ENCODE peak calls at places on chromosomes 6 and 20, in ten cellular contexts. One of them, this sample, is unnamed. For H3K27me3 and H3K36me3, the result is how much of the 10 kb centered on the place peaks cover.

GRCh38 chr20:55269913-55270312 is 735.4 kb downstream of the CBLN4 start:
- DNase-seq in body of pancreas: no peak
- DNase-seq in pancreas: no peak
- DNase-seq in GM06990: no peak
- DNase-seq in heart left ventricle: no peak
- DNase-seq in spleen: no peak
- DNase-seq in lung: no peak
- DNase-seq in neural progenitor cell: no peak
- DNase-seq in WERI-Rb-1: no peak
- DNase-seq in ovary: no peak
- DNase-seq in this sample: no peak

GRCh38 chr6:24581084-24581669 is 64.8 kb downstream of the KIAA0319 start:
- DNase-seq in pancreas: peak
- DNase-seq in spleen: peak
- DNase-seq in ovary: peak
- DNase-seq in WERI-Rb-1: peak
- DNase-seq in neural progenitor cell: peak
- DNase-seq in heart left ventricle: peak
- DNase-seq in lung: peak
- DNase-seq in body of pancreas: peak
- DNase-seq in GM06990: no peak
- DNase-seq in this sample: no peak

GRCh38 chr20:56429496-56429895 is 17.4 kb downstream of the CASS4 start:
- DNase-seq in neural progenitor cell: no peak
- DNase-seq in WERI-Rb-1: no peak
- DNase-seq in pancreas: no peak
- DNase-seq in heart left ventricle: no peak
- DNase-seq in lung: no peak
- DNase-seq in ovary: no peak
- DNase-seq in body of pancreas: no peak
- DNase-seq in spleen: no peak
- DNase-seq in GM06990: no peak
- DNase-seq in this sample: no peak

GRCh38 chr6:101392561-101393230 is 812 bp upstream of the GRIK2 start:
- DNase-seq in ovary: no peak
- DNase-seq in neural progenitor cell: no peak
- DNase-seq in heart left ventricle: peak
- DNase-seq in GM06990: no peak
- DNase-seq in pancreas: no peak
- DNase-seq in body of pancreas: peak
- DNase-seq in WERI-Rb-1: no peak
- DNase-seq in spleen: no peak
- DNase-seq in lung: no peak
- DNase-seq in this sample: peak

GRCh38 chr6:13700232-13700631 is 11.4 kb downstream of the RANBP9 start:
- DNase-seq in lung: no peak
- DNase-seq in body of pancreas: no peak
- DNase-seq in pancreas: no peak
- DNase-seq in GM06990: no peak
- DNase-seq in spleen: no peak
- DNase-seq in neural progenitor cell: no peak
- DNase-seq in WERI-Rb-1: no peak
- DNase-seq in heart left ventricle: no peak
- DNase-seq in ovary: no peak
- DNase-seq in this sample: no peak

GRCh38 chr20:36071848-36072247 is 82.7 kb upstream of the EPB41L1 start:
- DNase-seq in spleen: no peak
- DNase-seq in lung: no peak
- DNase-seq in WERI-Rb-1: no peak
- DNase-seq in pancreas: no peak
- DNase-seq in neural progenitor cell: no peak
- DNase-seq in heart left ventricle: no peak
- DNase-seq in body of pancreas: no peak
- DNase-seq in ovary: no peak
- DNase-seq in GM06990: no peak
- DNase-seq in this sample: no peak

GRCh38 chr6:149642829-149643580 is 5.5 kb downstream of the KATNA1 start:
- DNase-seq in heart left ventricle: no peak
- DNase-seq in body of pancreas: no peak
- DNase-seq in lung: no peak
- DNase-seq in GM06990: no peak
- DNase-seq in spleen: no peak
- DNase-seq in neural progenitor cell: no peak
- DNase-seq in ovary: no peak
- DNase-seq in pancreas: no peak
- DNase-seq in WERI-Rb-1: no peak
- DNase-seq in this sample: no peak

GRCh38 chr6:141675957-141676356 is 456.8 kb upstream of the GJE1 start:
- DNase-seq in heart left ventricle: no peak
- DNase-seq in neural progenitor cell: no peak
- DNase-seq in pancreas: no peak
- DNase-seq in WERI-Rb-1: no peak
- DNase-seq in lung: no peak
- DNase-seq in spleen: no peak
- DNase-seq in GM06990: no peak
- DNase-seq in body of pancreas: no peak
- DNase-seq in ovary: no peak
- DNase-seq in this sample: no peak

GRCh38 chr20:38075161-38075998 is 41.8 kb downstream of the RPRD1B start:
- DNase-seq in neural progenitor cell: no peak
- DNase-seq in GM06990: no peak
- DNase-seq in ovary: no peak
- DNase-seq in body of pancreas: no peak
- DNase-seq in WERI-Rb-1: no peak
- DNase-seq in pancreas: no peak
- DNase-seq in heart left ventricle: no peak
- DNase-seq in lung: no peak
- DNase-seq in spleen: no peak
- DNase-seq in this sample: no peak

GRCh38 chr6:37137881-37138568 is 31.9 kb upstream of the PIM1 start:
- DNase-seq in lung: no peak
- DNase-seq in WERI-Rb-1: no peak
- DNase-seq in spleen: no peak
- DNase-seq in pancreas: no peak
- DNase-seq in GM06990: no peak
- DNase-seq in body of pancreas: no peak
- DNase-seq in heart left ventricle: no peak
- DNase-seq in neural progenitor cell: no peak
- DNase-seq in ovary: no peak
- DNase-seq in this sample: peak

GRCh38 chr6:134065706-134066105 is 13.3 kb upstream of the SLC2A12 start:
- DNase-seq in lung: no peak
- DNase-seq in WERI-Rb-1: peak
- DNase-seq in pancreas: no peak
- DNase-seq in heart left ventricle: no peak
- DNase-seq in body of pancreas: no peak
- DNase-seq in neural progenitor cell: peak
- DNase-seq in spleen: no peak
- DNase-seq in ovary: no peak
- DNase-seq in GM06990: no peak
- DNase-seq in this sample: peak

GRCh38 chr6:89311853-89312531 is 3.1 kb downstream of the GABRR2 start:
- DNase-seq in lung: peak
- DNase-seq in neural progenitor cell: peak
- DNase-seq in heart left ventricle: peak
- DNase-seq in pancreas: no peak
- DNase-seq in GM06990: no peak
- DNase-seq in body of pancreas: peak
- DNase-seq in ovary: peak
- DNase-seq in spleen: no peak
- DNase-seq in WERI-Rb-1: peak
- DNase-seq in this sample: peak

GRCh38 chr6:34305982-34306702 is 57.3 kb upstream of the SMIM29 start:
- DNase-seq in neural progenitor cell: no peak
- DNase-seq in pancreas: no peak
- DNase-seq in body of pancreas: no peak
- DNase-seq in heart left ventricle: no peak
- DNase-seq in lung: no peak
- DNase-seq in ovary: peak
- DNase-seq in GM06990: no peak
- DNase-seq in spleen: no peak
- DNase-seq in WERI-Rb-1: peak
- DNase-seq in this sample: no peak

GRCh38 chr20:1887321-1887720 is 7.9 kb upstream of the SIRPA start:
- DNase-seq in ovary: no peak
- DNase-seq in lung: no peak
- DNase-seq in heart left ventricle: peak
- DNase-seq in neural progenitor cell: no peak
- DNase-seq in body of pancreas: no peak
- DNase-seq in WERI-Rb-1: no peak
- DNase-seq in spleen: peak
- DNase-seq in GM06990: no peak
- DNase-seq in pancreas: no peak
- DNase-seq in this sample: no peak

GRCh38 chr6:33419580-33420492 is at the start of gene SYNGAP1:
- DNase-seq in spleen: peak
- DNase-seq in lung: no peak
- DNase-seq in body of pancreas: peak
- DNase-seq in WERI-Rb-1: peak
- DNase-seq in ovary: peak
- DNase-seq in GM06990: no peak
- DNase-seq in heart left ventricle: no peak
- DNase-seq in neural progenitor cell: peak
- DNase-seq in pancreas: no peak
- DNase-seq in this sample: peak

DNA sequence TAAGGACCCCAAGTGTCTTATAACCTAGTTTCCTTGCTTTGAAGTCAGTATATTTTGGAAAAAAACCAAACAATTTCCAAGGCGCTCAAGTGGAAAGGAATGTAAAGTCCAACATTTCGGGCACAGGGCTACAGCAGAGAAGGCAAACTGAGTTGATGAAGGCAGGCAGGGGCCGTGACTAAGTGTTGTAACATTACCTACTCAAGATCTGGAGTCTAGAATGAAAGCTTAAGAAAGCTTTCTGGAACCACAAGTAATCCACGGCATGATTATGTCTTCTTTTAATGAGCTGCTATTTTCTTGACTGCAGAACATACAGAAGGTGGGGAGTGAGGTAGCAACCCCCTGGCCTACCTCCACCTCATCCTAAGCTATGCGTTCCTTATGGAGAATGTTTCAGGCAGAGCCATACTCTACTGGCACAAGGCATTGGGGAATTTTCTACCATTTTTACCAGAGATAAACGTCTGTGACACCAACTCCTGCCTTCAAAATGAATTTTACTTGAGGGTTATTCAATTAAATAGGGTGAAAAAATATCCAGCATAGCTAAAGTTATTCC is 4.3 kb downstream of the PPP1R10 start:
- DNase-seq in spleen: no peak
- DNase-seq in lung: no peak
- DNase-seq in body of pancreas: no peak
- DNase-seq in GM06990: no peak
- DNase-seq in heart left ventricle: no peak
- DNase-seq in ovary: no peak
- DNase-seq in WERI-Rb-1: no peak
- DNase-seq in neural progenitor cell: peak
- DNase-seq in pancreas: no peak
- DNase-seq in this sample: no peak
- H3K4me3 ChIP-seq in spleen: no peak
- H3K4me3 ChIP-seq in lung: no peak
- H3K4me3 ChIP-seq in body of pancreas: no peak
- H3K4me3 ChIP-seq in GM06990: no peak
- H3K4me3 ChIP-seq in heart left ventricle: no peak
- H3K4me3 ChIP-seq in ovary: no peak
- H3K4me3 ChIP-seq in WERI-Rb-1: no peak
- H3K4me3 ChIP-seq in neural progenitor cell: no peak
- H3K4me3 ChIP-seq in pancreas: no peak
- H3K4me3 ChIP-seq in this sample: no peak

DNA sequence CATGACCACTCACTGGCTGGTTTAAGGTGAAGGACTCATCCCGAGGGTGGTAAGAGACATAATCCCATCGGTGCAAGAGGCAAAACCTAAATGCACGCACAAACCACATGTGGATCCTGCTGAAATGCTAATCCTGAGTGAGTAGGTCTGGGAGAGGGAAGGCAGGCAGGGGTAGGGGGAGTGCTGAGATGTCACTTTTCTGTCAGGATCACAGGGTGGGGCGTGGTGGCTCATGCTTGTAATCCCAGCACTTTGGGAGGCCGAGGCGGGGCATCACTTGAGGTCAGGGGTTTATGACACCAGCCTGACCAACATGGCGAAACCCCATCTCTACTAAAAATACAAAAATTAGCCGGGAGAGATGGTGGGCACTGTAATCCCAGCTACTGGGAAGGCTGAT is 97.7 kb upstream of the SRSF6 start:
- DNase-seq in spleen: no peak
- DNase-seq in pancreas: no peak
- DNase-seq in WERI-Rb-1: no peak
- DNase-seq in ovary: no peak
- DNase-seq in neural progenitor cell: no peak
- DNase-seq in body of pancreas: no peak
- DNase-seq in lung: no peak
- DNase-seq in GM06990: no peak
- DNase-seq in heart left ventricle: no peak
- DNase-seq in this sample: no peak
- H3K27me3 ChIP-seq in spleen: under half
- H3K27me3 ChIP-seq in pancreas: under half
- H3K27me3 ChIP-seq in WERI-Rb-1: under half
- H3K27me3 ChIP-seq in ovary: under half
- H3K27me3 ChIP-seq in neural progenitor cell: under half
- H3K27me3 ChIP-seq in body of pancreas: under half
- H3K27me3 ChIP-seq in lung: under half
- H3K27me3 ChIP-seq in GM06990: under half
- H3K27me3 ChIP-seq in heart left ventricle: under half
- H3K27me3 ChIP-seq in this sample: under half

GRCh38 chr6:11362481-11363018 is 130.1 kb upstream of the NEDD9 start:
- DNase-seq in GM06990: no peak
- DNase-seq in lung: no peak
- DNase-seq in ovary: no peak
- DNase-seq in pancreas: no peak
- DNase-seq in body of pancreas: no peak
- DNase-seq in spleen: no peak
- DNase-seq in WERI-Rb-1: no peak
- DNase-seq in heart left ventricle: no peak
- DNase-seq in neural progenitor cell: no peak
- DNase-seq in this sample: no peak
- H3K36me3 ChIP-seq in GM06990: under half
- H3K36me3 ChIP-seq in lung: under half
- H3K36me3 ChIP-seq in ovary: under half
- H3K36me3 ChIP-seq in pancreas: under half
- H3K36me3 ChIP-seq in body of pancreas: under half
- H3K36me3 ChIP-seq in spleen: half or more
- H3K36me3 ChIP-seq in WERI-Rb-1: under half
- H3K36me3 ChIP-seq in heart left ventricle: under half
- H3K36me3 ChIP-seq in neural progenitor cell: under half
- H3K36me3 ChIP-seq in this sample: under half

DNA sequence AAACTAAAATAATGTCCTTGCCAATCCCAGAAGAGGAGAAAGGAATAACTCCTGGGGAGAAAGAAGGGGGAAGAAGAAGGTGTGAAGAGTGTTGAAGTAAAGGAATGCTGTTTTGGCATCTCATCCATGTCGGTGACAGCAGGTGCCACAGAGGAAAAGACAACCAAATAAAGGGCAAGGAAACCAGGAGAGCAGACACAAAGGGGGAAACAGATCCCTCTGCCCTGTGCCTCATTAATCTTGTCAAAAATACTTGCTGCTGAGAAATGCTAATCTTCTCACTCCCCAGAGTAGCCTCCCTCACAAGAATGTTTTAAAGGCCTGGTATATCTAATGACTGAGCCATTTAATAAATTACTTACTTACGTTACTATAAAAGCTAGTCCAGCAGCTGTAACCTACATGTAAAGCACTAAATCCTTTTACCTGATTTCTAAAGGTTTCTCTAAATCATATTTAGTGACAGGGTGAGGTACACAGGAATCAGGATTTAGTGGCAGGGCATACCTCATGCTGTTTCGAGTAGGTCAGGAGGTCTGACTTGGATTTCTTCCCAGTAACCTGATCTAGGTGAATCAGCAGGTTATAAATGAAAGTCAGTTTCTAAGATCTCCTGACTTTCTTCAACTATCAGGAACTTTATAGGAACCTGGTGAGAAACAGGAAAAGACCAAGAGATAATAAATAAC is 377.1 kb downstream of the CENPW start:
- DNase-seq in heart left ventricle: no peak
- DNase-seq in pancreas: no peak
- DNase-seq in neural progenitor cell: peak
- DNase-seq in WERI-Rb-1: peak
- DNase-seq in GM06990: no peak
- DNase-seq in lung: no peak
- DNase-seq in ovary: no peak
- DNase-seq in spleen: no peak
- DNase-seq in body of pancreas: no peak
- DNase-seq in this sample: no peak
- H3K4me3 ChIP-seq in heart left ventricle: no peak
- H3K4me3 ChIP-seq in pancreas: no peak
- H3K4me3 ChIP-seq in neural progenitor cell: no peak
- H3K4me3 ChIP-seq in WERI-Rb-1: no peak
- H3K4me3 ChIP-seq in GM06990: no peak
- H3K4me3 ChIP-seq in lung: no peak
- H3K4me3 ChIP-seq in ovary: no peak
- H3K4me3 ChIP-seq in spleen: no peak
- H3K4me3 ChIP-seq in body of pancreas: no peak
- H3K4me3 ChIP-seq in this sample: no peak

This sample was measured in H7.